ENCODE peak calls at places on chromosomes 11 and 22, in five cellular contexts. One of them, this sample, is unnamed.

GRCh38 chr22:22927196-22927887 is 39.7 kb downstream of the IGLL5 start:
- DNase-seq in A549: no peak
- DNase-seq in OCI-LY7: no peak
- DNase-seq in heart left ventricle: no peak
- DNase-seq in astrocyte: no peak
- DNase-seq in this sample: no peak

GRCh38 chr11:102794382-102794781 is 3.6 kb downstream of the MMP1 start:
- DNase-seq in A549: peak
- DNase-seq in OCI-LY7: peak
- DNase-seq in heart left ventricle: no peak
- DNase-seq in astrocyte: no peak
- DNase-seq in this sample: peak

GRCh38 chr11:5380740-5381342 is 2.8 kb upstream of the OR51M1 start:
- DNase-seq in A549: peak
- DNase-seq in OCI-LY7: peak
- DNase-seq in heart left ventricle: no peak
- DNase-seq in astrocyte: peak
- DNase-seq in this sample: peak

GRCh38 chr11:19869466-19869865 is 156.8 kb downstream of the NAV2 start:
- DNase-seq in A549: no peak
- DNase-seq in OCI-LY7: no peak
- DNase-seq in heart left ventricle: no peak
- DNase-seq in astrocyte: no peak
- DNase-seq in this sample: no peak

GRCh38 chr22:21865041-21865440 is 2.4 kb downstream of the MAPK1 start:
- DNase-seq in A549: no peak
- DNase-seq in OCI-LY7: no peak
- DNase-seq in heart left ventricle: peak
- DNase-seq in astrocyte: peak
- DNase-seq in this sample: peak

GRCh38 chr11:9053631-9054030 is 37.8 kb downstream of the SCUBE2 start:
- DNase-seq in A549: no peak
- DNase-seq in OCI-LY7: no peak
- DNase-seq in heart left ventricle: no peak
- DNase-seq in astrocyte: peak
- DNase-seq in this sample: peak

GRCh38 chr22:33917744-33918406 is 2.4 kb downstream of the LARGE1 start:
- DNase-seq in A549: peak
- DNase-seq in OCI-LY7: peak
- DNase-seq in heart left ventricle: no peak
- DNase-seq in astrocyte: no peak
- DNase-seq in this sample: no peak

GRCh38 chr11:1829039-1829820 is 5.6 kb upstream of the SYT8 start:
- DNase-seq in A549: no peak
- DNase-seq in OCI-LY7: no peak
- DNase-seq in heart left ventricle: peak
- DNase-seq in astrocyte: peak
- DNase-seq in this sample: peak

GRCh38 chr11:130671801-130672700 is 223.6 kb downstream of the ADAMTS15 start:
- DNase-seq in A549: peak
- DNase-seq in OCI-LY7: no peak
- DNase-seq in heart left ventricle: peak
- DNase-seq in astrocyte: peak
- DNase-seq in this sample: peak

GRCh38 chr11:10617551-10617950 is 49.1 kb upstream of the LYVE1 start:
- DNase-seq in A549: no peak
- DNase-seq in OCI-LY7: no peak
- DNase-seq in heart left ventricle: no peak
- DNase-seq in astrocyte: no peak
- DNase-seq in this sample: no peak

GRCh38 chr11:130815921-130816320 is 100.4 kb downstream of the SNX19 start:
- DNase-seq in A549: no peak
- DNase-seq in OCI-LY7: no peak
- DNase-seq in heart left ventricle: no peak
- DNase-seq in astrocyte: no peak
- DNase-seq in this sample: no peak

GRCh38 chr11:2317354-2318050 is 15.7 kb downstream of the TSPAN32 start:
- DNase-seq in A549: no peak
- DNase-seq in OCI-LY7: no peak
- DNase-seq in heart left ventricle: no peak
- DNase-seq in astrocyte: no peak
- DNase-seq in this sample: no peak

GRCh38 chr11:104772806-104773241 is 125.4 kb downstream of the CASP12 start:
- DNase-seq in A549: peak
- DNase-seq in OCI-LY7: no peak
- DNase-seq in heart left ventricle: no peak
- DNase-seq in astrocyte: peak
- DNase-seq in this sample: peak

GRCh38 chr11:112499153-112499907 is 238.7 kb upstream of the PLET1 start:
- DNase-seq in A549: no peak
- DNase-seq in OCI-LY7: no peak
- DNase-seq in heart left ventricle: no peak
- DNase-seq in astrocyte: no peak
- DNase-seq in this sample: no peak

GRCh38 chr11:112503410-112503809 is 242.8 kb upstream of the PLET1 start:
- DNase-seq in A549: no peak
- DNase-seq in OCI-LY7: no peak
- DNase-seq in heart left ventricle: no peak
- DNase-seq in astrocyte: no peak
- DNase-seq in this sample: no peak

GRCh38 chr11:112499908-112500204 is 239.2 kb upstream of the PLET1 start:
- DNase-seq in A549: no peak
- DNase-seq in OCI-LY7: no peak
- DNase-seq in heart left ventricle: no peak
- DNase-seq in astrocyte: no peak
- DNase-seq in this sample: no peak

GRCh38 chr11:112498701-112499100 is 238.0 kb upstream of the PLET1 start:
- DNase-seq in A549: no peak
- DNase-seq in OCI-LY7: no peak
- DNase-seq in heart left ventricle: no peak
- DNase-seq in astrocyte: no peak
- DNase-seq in this sample: no peak

DNA sequence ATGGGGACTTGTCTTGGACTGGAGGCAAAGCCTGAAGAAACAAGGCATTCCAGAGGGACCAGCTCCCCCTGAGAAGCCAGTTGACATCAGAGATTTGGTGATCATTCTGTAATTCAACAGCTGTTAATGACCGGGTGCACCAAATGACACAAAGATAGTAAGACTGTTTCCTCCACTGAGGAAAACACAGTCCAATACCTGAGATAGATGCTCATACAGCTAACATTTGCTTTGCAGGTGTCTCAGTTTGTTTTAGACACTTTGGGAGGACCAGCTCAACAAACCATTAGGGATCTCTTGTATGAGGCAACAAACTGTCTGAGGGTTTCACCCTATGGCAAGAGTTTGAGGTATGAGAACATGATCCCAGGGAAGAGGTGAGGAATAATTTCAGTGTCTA is 237.2 kb upstream of the PLET1 start:
- DNase-seq in A549: no peak
- DNase-seq in OCI-LY7: no peak
- DNase-seq in heart left ventricle: no peak
- DNase-seq in astrocyte: no peak
- DNase-seq in this sample: no peak
- H3K4me3 ChIP-seq in A549: no peak
- H3K4me3 ChIP-seq in OCI-LY7: no peak
- H3K4me3 ChIP-seq in heart left ventricle: no peak
- H3K4me3 ChIP-seq in astrocyte: no peak
- H3K4me3 ChIP-seq in this sample: no peak

GRCh38 chr11:27909386-27909785 is 198.6 kb downstream of the KIF18A start:
- DNase-seq in A549: no peak
- DNase-seq in OCI-LY7: no peak
- DNase-seq in heart left ventricle: no peak
- DNase-seq in astrocyte: no peak
- DNase-seq in this sample: no peak
- TF ChIP-seq CTCF in A549: no peak
- TF ChIP-seq CTCF in OCI-LY7: no peak
- TF ChIP-seq CTCF in heart left ventricle: no peak
- TF ChIP-seq CTCF in astrocyte: no peak
- TF ChIP-seq CTCF in this sample: no peak

GRCh38 chr22:41398921-41399320 is 17.2 kb downstream of the TEF start:
- DNase-seq in A549: no peak
- DNase-seq in OCI-LY7: no peak
- DNase-seq in heart left ventricle: no peak
- DNase-seq in astrocyte: no peak
- DNase-seq in this sample: no peak

GRCh38 chr22:41403532-41404318 is 22.0 kb downstream of the TEF start:
- DNase-seq in A549: peak
- DNase-seq in OCI-LY7: peak
- DNase-seq in heart left ventricle: peak
- DNase-seq in astrocyte: peak
- DNase-seq in this sample: peak

GRCh38 chr22:41405588-41405987 is 23.8 kb downstream of the TEF start:
- DNase-seq in A549: no peak
- DNase-seq in OCI-LY7: no peak
- DNase-seq in heart left ventricle: no peak
- DNase-seq in astrocyte: no peak
- DNase-seq in this sample: no peak

GRCh38 chr22:41397143-41397811 is 15.5 kb downstream of the TEF start:
- DNase-seq in A549: no peak
- DNase-seq in OCI-LY7: no peak
- DNase-seq in heart left ventricle: no peak
- DNase-seq in astrocyte: no peak
- DNase-seq in this sample: no peak

GRCh38 chr22:41401781-41402648 is 20.3 kb downstream of the TEF start:
- DNase-seq in A549: peak
- DNase-seq in OCI-LY7: no peak
- DNase-seq in heart left ventricle: peak
- DNase-seq in astrocyte: no peak
- DNase-seq in this sample: peak
- H3K27ac ChIP-seq in A549: peak
- H3K27ac ChIP-seq in OCI-LY7: no peak
- H3K27ac ChIP-seq in heart left ventricle: peak
- H3K27ac ChIP-seq in astrocyte: no peak
- H3K27ac ChIP-seq in this sample: no peak

GRCh38 chr22:50600967-50601668 is 525 bp downstream of the MAPK8IP2 start:
- DNase-seq in A549: no peak
- DNase-seq in OCI-LY7: no peak
- DNase-seq in heart left ventricle: no peak
- DNase-seq in astrocyte: no peak
- DNase-seq in this sample: no peak
- H3K4me3 ChIP-seq in A549: peak
- H3K4me3 ChIP-seq in OCI-LY7: no peak
- H3K4me3 ChIP-seq in heart left ventricle: peak
- H3K4me3 ChIP-seq in astrocyte: no peak
- H3K4me3 ChIP-seq in this sample: no peak